ENCODE peak calls at places on chromosome 12, in seven cellular contexts. H is tibial nerve, O is stomach, X is suprapubic skin, L is A549, P is ovary, F is sigmoid colon. G is an unnamed sample. For H3K4me1, the result is how much of the 10 kb centered on the place peaks cover.

GRCh38 chr12:6843118-6843902 is 2.6 kb downstream of the GNB3 start:
- DNase-seq in O (no peak), L (no peak), H (no peak), F (no peak), P (no peak), X (no peak), G (peak)

GRCh38 chr12:5779401-5779800 is 165.7 kb downstream of the ANO2 start:
- DNase-seq in O (no peak), X (no peak), F (no peak), P (no peak), H (no peak), L (no peak), G (no peak)

GRCh38 chr12:57904848-57905811 is 36.2 kb upstream of the ATP23 start:
- DNase-seq in O (peak), P (peak), H (peak), L (peak), F (peak), X (peak), G (peak)

GRCh38 chr12:76586764-76587395 is 27.3 kb upstream of the OSBPL8 start:
- DNase-seq in X (no peak), O (no peak), L (peak), P (no peak), F (no peak), H (no peak), G (peak)

GRCh38 chr12:27123642-27124041 is 41.3 kb upstream of the C12orf71 start:
- DNase-seq in H (no peak), O (no peak), P (no peak), L (peak), X (no peak), F (no peak), G (no peak)

GRCh38 chr12:12608557-12608957 is 3.1 kb upstream of the CREBL2 start:
- DNase-seq in X (no peak), H (no peak), P (no peak), O (no peak), F (no peak), L (peak), G (no peak)

GRCh38 chr12:1282670-1283361 is 291.8 kb downstream of the ERC1 start:
- DNase-seq in L (no peak), H (peak), O (no peak), P (peak), F (peak), X (no peak), G (peak)

GRCh38 chr12:57718641-57719528 is 19.7 kb downstream of the AGAP2 start:
- DNase-seq in O (no peak), L (no peak), F (no peak), X (no peak), P (no peak), H (no peak), G (no peak)

GRCh38 chr12:29644536-29645162 is 139.1 kb downstream of the TMTC1 start:
- DNase-seq in L (no peak), X (no peak), P (no peak), O (no peak), F (no peak), H (no peak), G (no peak)

GRCh38 chr12:70983692-70984091 is 63.2 kb upstream of the PTPRR start:
- DNase-seq in H (no peak), F (no peak), X (no peak), P (no peak), L (no peak), O (no peak), G (no peak)

GRCh38 chr12:120961604-120962486 is 16.5 kb upstream of the HNF1A start:
- DNase-seq in X (no peak), F (no peak), L (peak), O (peak), P (no peak), H (peak), G (peak)

GRCh38 chr12:66688836-66689439 is 10.1 kb upstream of the GRIP1 start:
- DNase-seq in L (peak), P (peak), O (peak), F (no peak), X (no peak), H (no peak), G (peak)

GRCh38 chr12:38713294-38713693 is 192.1 kb downstream of the CPNE8 start:
- DNase-seq in F (no peak), O (no peak), X (no peak), L (no peak), H (no peak), P (no peak), G (no peak)

GRCh38 chr12:115225845-115226244 is 541.9 kb upstream of the TBX3 start:
- DNase-seq in F (no peak), X (no peak), P (no peak), L (no peak), O (no peak), H (no peak), G (no peak)

GRCh38 chr12:128976120-128976519 is 122.8 kb downstream of the GLT1D1 start:
- DNase-seq in F (no peak), O (no peak), X (no peak), H (no peak), P (no peak), L (peak), G (peak)

GRCh38 chr12:32896438-32897275 is at the start of gene PKP2:
- DNase-seq in X (no peak), P (peak), O (peak), L (peak), F (no peak), H (no peak), G (peak)

GRCh38 chr12:51922762-51923505 is 15.6 kb downstream of the ACVRL1 start:
- DNase-seq in F (peak), X (no peak), L (peak), P (no peak), H (no peak), O (peak), G (peak)

GRCh38 chr12:17511369-17511768 is 578.6 kb downstream of the RERGL start:
- DNase-seq in F (no peak), O (no peak), H (no peak), P (no peak), L (peak), X (no peak), G (no peak)

GRCh38 chr12:90938451-90938850 is 16.5 kb downstream of the CCER1 start:
- DNase-seq in P (no peak), X (no peak), L (peak), F (no peak), H (no peak), O (no peak), G (no peak)

GRCh38 chr12:122965356-122965755 is 907 bp downstream of the ABCB9 start:
- DNase-seq in F (no peak), O (no peak), P (no peak), X (no peak), H (no peak), L (no peak), G (no peak)

GRCh38 chr12:21694660-21695059 is 37.0 kb upstream of the LDHB start:
- DNase-seq in X (no peak), F (no peak), P (no peak), H (no peak), L (no peak), O (no peak), G (no peak)

GRCh38 chr12:130497331-130497730 is 159.6 kb downstream of the PIWIL1 start:
- DNase-seq in H (no peak), F (no peak), O (no peak), P (no peak), L (no peak), X (no peak), G (no peak)

GRCh38 chr12:123572391-123572790 is 12.0 kb upstream of the TMED2 start:
- DNase-seq in F (no peak), H (no peak), L (no peak), X (no peak), P (no peak), O (no peak), G (no peak)

GRCh38 chr12:101828463-101829196 is 2.1 kb downstream of the GNPTAB start:
- DNase-seq in X (no peak), H (no peak), P (no peak), L (no peak), F (no peak), O (no peak), G (no peak)

GRCh38 chr12:15752780-15753179 is 36.4 kb downstream of the EPS8 start:
- DNase-seq in X (no peak), H (no peak), O (no peak), P (no peak), L (no peak), F (no peak), G (no peak)

GRCh38 chr12:108681317-108681716 is 47.6 kb upstream of the SELPLG start:
- DNase-seq in L (no peak), F (no peak), H (no peak), X (no peak), O (no peak), P (no peak), G (no peak)

DNA sequence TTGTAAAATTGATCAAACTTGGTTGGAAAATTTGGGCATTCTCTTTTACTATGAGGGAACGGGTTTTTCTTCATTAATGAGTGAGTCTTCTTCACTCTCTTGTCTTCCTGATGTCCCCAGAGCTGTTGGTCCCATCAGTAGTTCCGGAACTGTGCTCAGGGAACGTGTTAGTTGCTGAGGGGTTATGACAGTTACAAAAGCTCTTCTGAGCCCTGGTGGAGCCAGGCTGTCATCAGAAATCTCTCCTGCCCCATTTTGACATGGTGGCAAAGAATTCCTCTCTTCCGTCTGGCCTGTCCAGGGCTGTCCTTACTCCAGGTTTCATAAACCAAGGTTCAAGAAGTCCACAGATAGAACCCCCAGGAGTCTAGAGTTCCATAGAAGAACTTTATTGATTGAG is 208.5 kb downstream of the SLC41A2 start:
- DNase-seq in L (no peak), H (no peak), O (no peak), F (no peak), X (no peak), P (no peak), G (no peak)
- H3K4me1 ChIP-seq in L (under half), H (under half), O (under half), F (under half), X (under half), P (under half), G (under half)

GRCh38 chr12:31217356-31218130 is 108.4 kb downstream of the SINHCAF start:
- DNase-seq in L (no peak), X (no peak), P (no peak), H (no peak), O (no peak), F (peak), G (no peak)
- TF ChIP-seq POLR2A in L (no peak), X (no peak), P (no peak), H (no peak), O (no peak), F (no peak), G (no peak)

DNA sequence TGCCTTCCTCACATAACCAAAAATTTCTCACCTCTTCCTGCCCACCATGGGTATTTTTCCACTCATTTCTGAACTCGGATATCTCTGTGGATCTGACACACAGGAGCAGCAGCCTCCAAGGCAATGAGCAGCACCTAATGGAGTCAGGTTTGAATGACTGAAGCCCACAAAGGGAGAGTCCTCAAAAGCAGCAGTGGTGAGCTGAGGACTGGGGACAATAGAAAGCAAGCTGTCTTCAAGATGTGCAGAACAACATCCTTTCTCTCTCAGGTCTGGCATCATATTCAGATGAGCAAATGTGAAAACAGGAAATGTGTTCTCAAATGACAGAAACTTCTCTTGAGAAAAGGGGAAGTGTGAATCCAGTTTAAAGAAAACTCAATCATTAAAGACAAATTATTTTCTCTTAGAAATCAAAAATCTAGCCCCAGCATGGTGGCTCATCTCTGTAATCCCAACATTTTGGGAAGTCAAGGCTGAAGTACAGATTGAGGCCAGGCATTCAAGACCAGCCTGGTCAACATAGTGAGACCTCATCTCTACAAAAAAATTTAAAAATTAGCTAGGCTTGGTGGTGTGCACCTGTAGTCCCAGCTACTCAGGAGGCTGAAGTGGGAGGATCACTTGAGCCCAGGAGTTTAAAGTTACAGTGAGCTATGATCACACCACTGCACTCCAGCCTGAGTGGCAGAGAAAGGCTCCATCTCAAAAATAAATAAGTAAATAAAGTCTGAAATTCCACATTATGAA is 54.2 kb downstream of the C12orf42 start:
- DNase-seq in O (no peak), H (no peak), F (no peak), X (no peak), P (no peak), L (no peak), G (peak)
- TF ChIP-seq EP300 in O (no peak), H (peak), F (no peak), X (no peak), P (no peak), L (no peak), G (no peak)

DNA sequence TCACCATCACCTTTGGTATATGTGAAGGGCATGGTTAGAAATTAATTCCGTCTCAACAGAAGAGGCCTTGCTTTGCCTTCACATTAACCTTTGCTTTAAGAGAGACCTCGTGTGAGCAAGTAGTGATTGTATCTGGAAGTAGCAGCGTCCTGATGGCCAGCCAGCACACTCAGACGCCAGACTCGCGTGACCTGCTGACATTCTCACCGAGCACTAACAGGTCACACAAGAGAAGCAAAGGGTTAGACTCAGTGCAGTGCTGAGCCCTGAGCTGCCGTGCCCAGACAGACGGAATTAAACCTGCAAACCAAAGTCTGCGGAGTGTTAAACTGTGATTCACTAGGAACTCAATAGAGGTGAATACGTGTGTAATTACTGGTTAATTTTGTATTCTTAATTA is 40.1 kb upstream of the MMP17 start:
- DNase-seq in L (no peak), P (no peak), H (no peak), O (no peak), F (no peak), X (no peak), G (no peak)
- H3K4me1 ChIP-seq in L (under half), P (under half), H (under half), O (under half), F (under half), X (under half), G (under half)

GRCh38 chr12:95788637-95789036 is 1.9 kb downstream of the NTN4 start:
- DNase-seq in H (no peak), X (no peak), L (no peak), P (no peak), F (no peak), O (no peak), G (no peak)

GRCh38 chr12:95790912-95791849 is 617 bp upstream of the NTN4 start:
- DNase-seq in X (no peak), F (peak), L (peak), P (peak), O (no peak), H (no peak), G (peak)

GRCh38 chr12:95789126-95790024 is 1.2 kb downstream of the NTN4 start:
- DNase-seq in X (no peak), L (peak), O (peak), P (peak), H (no peak), F (no peak), G (peak)

GRCh38 chr12:95787274-95787814 is 3.2 kb downstream of the NTN4 start:
- DNase-seq in O (no peak), L (no peak), P (no peak), H (no peak), F (no peak), X (no peak), G (no peak)

DNA sequence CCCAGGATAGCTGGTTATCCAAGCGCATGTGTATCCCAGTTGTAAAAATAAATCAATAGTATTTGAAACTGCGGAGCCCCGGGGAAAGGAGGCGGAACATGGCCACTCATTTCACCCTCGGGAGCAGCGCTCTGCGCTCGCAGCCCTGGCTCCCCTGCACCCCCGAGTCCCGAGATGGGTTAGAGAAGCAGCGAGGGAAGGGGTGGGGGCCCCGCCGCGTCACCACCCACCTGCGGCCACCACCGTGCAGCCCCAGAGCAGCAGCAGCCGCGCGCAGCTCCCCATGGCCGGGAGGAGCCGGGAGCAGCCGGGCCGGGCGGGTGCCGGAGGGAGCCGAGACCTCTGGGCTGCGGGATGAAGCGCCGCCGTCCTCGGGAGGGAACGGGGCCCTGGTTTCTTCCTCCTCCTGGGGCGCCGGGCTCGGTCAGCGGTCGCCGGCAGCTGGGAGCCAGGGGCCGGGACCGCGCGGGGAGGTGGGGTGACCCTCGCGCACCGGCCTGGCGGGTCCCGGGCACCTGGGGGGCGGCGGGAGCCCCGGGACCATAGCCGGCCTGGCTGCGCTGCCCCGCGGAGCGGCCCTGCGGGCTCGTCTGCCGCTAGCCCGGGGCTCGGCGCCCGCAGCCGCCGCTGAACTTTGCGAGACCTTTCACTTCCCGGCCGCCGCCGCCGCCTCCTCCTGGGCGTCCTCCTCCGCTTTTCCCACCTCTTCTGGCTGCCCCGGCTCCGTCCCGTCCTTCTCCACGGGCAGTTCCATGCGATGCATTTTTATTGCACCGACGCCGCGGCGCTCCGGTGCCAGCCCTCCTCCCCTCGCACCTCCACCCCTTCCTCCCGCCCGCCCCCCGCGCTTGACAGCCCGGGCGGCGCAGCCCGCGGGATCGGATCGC is at the start of gene NTN4:
- DNase-seq in O (peak), P (peak), H (peak), F (peak), L (peak), X (peak), G (peak)
- TF ChIP-seq POLR2A in O (no peak), P (peak), H (no peak), F (no peak), L (peak), X (no peak), G (peak)

DNA sequence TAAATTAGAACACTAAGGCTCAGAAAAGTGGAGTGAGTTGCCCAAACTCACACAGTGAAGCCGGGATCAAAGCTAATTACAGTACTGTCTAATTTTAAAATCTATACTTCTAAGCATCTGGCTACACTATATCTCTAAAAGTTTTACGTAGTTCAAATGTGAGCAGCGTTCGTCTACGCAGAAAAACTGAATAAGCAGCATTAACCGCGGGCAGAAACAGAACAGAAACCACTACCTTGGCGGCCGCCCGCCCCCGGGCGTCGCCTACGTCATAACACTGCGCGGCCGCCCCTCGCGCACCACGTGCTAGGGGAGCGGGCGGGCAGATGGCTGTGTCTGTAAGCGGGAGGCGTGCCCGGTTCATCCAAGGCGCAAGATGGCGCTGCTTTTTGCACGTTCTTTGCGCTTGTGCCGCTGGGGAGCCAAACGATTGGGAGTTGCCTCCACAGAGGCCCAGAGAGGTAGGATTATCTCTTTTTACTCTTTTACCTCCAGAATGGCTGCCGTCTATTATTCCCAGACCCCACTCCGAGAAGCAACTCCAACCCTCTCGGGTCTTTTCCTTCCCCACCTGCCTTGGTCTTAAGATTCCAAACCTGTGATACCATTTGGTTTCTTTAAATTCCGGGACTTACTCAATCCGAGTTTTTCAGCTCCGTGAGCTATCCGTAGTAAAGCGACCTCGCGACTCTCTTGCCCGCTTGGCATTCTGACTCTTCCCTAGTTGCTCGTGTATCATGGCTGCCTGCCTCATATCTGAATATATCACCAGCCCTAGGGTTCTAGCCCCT is at the start of gene SPRYD4:
- DNase-seq in X (peak), L (peak), F (peak), P (peak), H (peak), O (peak), G (peak)
- TF ChIP-seq EP300 in X (no peak), L (no peak), F (peak), P (no peak), H (peak), O (no peak), G (no peak)

GRCh38 chr12:111342376-111342775 is 26.5 kb downstream of the PHETA1 start:
- DNase-seq in F (no peak), L (no peak), P (no peak), H (no peak), X (no peak), O (no peak), G (no peak)
- H3K4me1 ChIP-seq in F (under half), L (under half), P (under half), H (under half), X (under half), O (under half), G (under half)

GRCh38 chr12:53051058-53051880 is 1.4 kb downstream of the TNS2 start:
- DNase-seq in O (peak), F (peak), L (peak), H (peak), P (peak), X (no peak), G (peak)
- TF ChIP-seq POLR2A in O (no peak), F (no peak), L (no peak), H (peak), P (peak), X (peak), G (peak)

G was measured in transverse colon.